ENCODE peak calls at places on chromosomes 3 and 15, in eight cellular contexts. Q is T-helper 22 cell, F is GM13977, I is NCI-H748 treated with DMSO at 0.1 percent for 48 hours, H is NCI-H774, M is KBM-7, X is Right ventricle myocardium superior, U is cardiac muscle cell. O is an unnamed sample.
A peak's percentile ranks its signal among the peaks of the same experiment; 100 is the strongest.

GRCh38 chr3:52507359-52507758 is 12.2 kb downstream of the STAB1 start:
- DNase-seq in I (no peak), U (no peak), H (no peak), X (no peak), Q (no peak), F (no peak), M (no peak), O (peak; percentile 20)

GRCh38 chr3:126476976-126477330 is 1.3 kb upstream of the ZXDC start:
- DNase-seq in M (no peak), U (peak; percentile 14), Q (no peak), X (no peak), I (no peak), H (no peak), F (no peak), O (no peak)

GRCh38 chr3:148950806-148951205 is 40.5 kb upstream of the GYG1 start:
- DNase-seq in F (no peak), H (no peak), Q (no peak), U (no peak), X (no peak), I (no peak), M (no peak), O (no peak)

GRCh38 chr3:178277605-178278004 is 258.6 kb upstream of the KCNMB2 start:
- DNase-seq in U (no peak), Q (no peak), I (no peak), F (no peak), H (no peak), M (no peak), X (no peak), O (no peak)

GRCh38 chr3:112640864-112641751 is at the start of gene CCDC80:
- DNase-seq in H (no peak), F (no peak), I (no peak), Q (no peak), U (peak; percentile 73), M (no peak), X (no peak), O (peak; percentile 80)

GRCh38 chr3:129445472-129445871 is 5.4 kb downstream of the IFT122 start:
- DNase-seq in M (no peak), F (no peak), H (no peak), Q (no peak), U (no peak), X (no peak), I (no peak), O (no peak)

GRCh38 chr3:31178467-31178866 is 284.0 kb upstream of the GADL1 start:
- DNase-seq in U (no peak), I (no peak), F (no peak), Q (no peak), M (peak; percentile 35), X (no peak), H (no peak), O (no peak)

GRCh38 chr3:67686067-67686466 is 31.7 kb upstream of the SUCLG2 start:
- DNase-seq in X (no peak), Q (no peak), M (no peak), F (no peak), H (no peak), U (no peak), I (no peak), O (no peak)

GRCh38 chr3:13825821-13826220 is 54.0 kb downstream of the WNT7A start:
- DNase-seq in I (no peak), Q (no peak), X (no peak), U (no peak), H (no peak), F (no peak), M (no peak), O (no peak)

GRCh38 chr15:31091531-31091930 is 10.0 kb downstream of the TRPM1 start:
- DNase-seq in I (no peak), X (no peak), H (no peak), U (no peak), Q (no peak), F (no peak), M (no peak), O (no peak)

GRCh38 chr3:134008630-134009156 is 21.0 kb downstream of the SLCO2A1 start:
- DNase-seq in U (no peak), I (no peak), M (no peak), F (no peak), H (no peak), X (no peak), Q (no peak), O (peak; percentile 80)

GRCh38 chr15:90564109-90564508 is 34.4 kb downstream of the CRTC3 start:
- DNase-seq in X (no peak), M (peak; percentile 65), U (no peak), H (no peak), F (no peak), I (no peak), Q (no peak), O (no peak)

GRCh38 chr3:127722928-127723603 is 50.3 kb downstream of the ABTB1 start:
- DNase-seq in X (no peak), H (no peak), Q (no peak), F (no peak), I (no peak), M (no peak), U (no peak), O (no peak)

GRCh38 chr15:80404719-80405553 is 754 bp downstream of the ARNT2 start:
- DNase-seq in Q (no peak), X (peak; percentile 51), H (no peak), M (no peak), I (peak; percentile 1), U (peak; percentile 23), F (no peak), O (no peak)

GRCh38 chr3:98705694-98706093 is 57.4 kb upstream of the ST3GAL6 start:
- DNase-seq in I (no peak), U (no peak), M (no peak), F (no peak), H (no peak), X (no peak), Q (no peak), O (no peak)

GRCh38 chr3:122088519-122088918 is 33.4 kb downstream of the CD86 start:
- DNase-seq in X (no peak), H (no peak), U (no peak), Q (no peak), M (no peak), I (no peak), F (no peak), O (no peak)

GRCh38 chr15:62482715-62483429 is 317.8 kb upstream of the C2CD4B start:
- DNase-seq in U (peak; percentile 76), M (peak; percentile 45), F (peak; percentile 75), X (no peak), I (no peak), H (no peak), Q (no peak), O (peak; percentile 57)

GRCh38 chr3:194633349-194634004 is at the start of gene TMEM44:
- DNase-seq in F (peak; percentile 92), I (peak; percentile 57), M (peak; percentile 87), Q (peak; percentile 20), U (peak; percentile 91), X (peak; percentile 86), H (peak; percentile 91), O (peak; percentile 53)

GRCh38 chr15:101651753-101652097 is 456 bp downstream of the TM2D3 start:
- DNase-seq in I (no peak), F (no peak), M (no peak), Q (no peak), U (no peak), H (no peak), X (no peak), O (no peak)

GRCh38 chr3:171775943-171776342 is 34.3 kb downstream of the PLD1 start:
- DNase-seq in X (no peak), F (no peak), M (no peak), I (no peak), U (no peak), H (no peak), Q (no peak), O (no peak)

GRCh38 chr3:30356901-30357753 is 249.3 kb upstream of the TGFBR2 start:
- DNase-seq in Q (no peak), M (no peak), U (no peak), X (no peak), I (no peak), H (no peak), F (no peak), O (no peak)

GRCh38 chr15:96213045-96213444 is 117.5 kb upstream of the NR2F2 start:
- DNase-seq in M (no peak), F (no peak), X (no peak), I (no peak), Q (no peak), U (no peak), H (no peak), O (no peak)

GRCh38 chr15:44082558-44083151 is 112.4 kb downstream of the FRMD5 start:
- DNase-seq in M (no peak), X (no peak), H (no peak), I (no peak), Q (no peak), F (no peak), U (no peak), O (no peak)

GRCh38 chr15:40336129-40337122 is 4.3 kb downstream of the CCDC9B start:
- DNase-seq in U (peak; percentile 65), F (peak; percentile 81), H (no peak), M (peak; percentile 43), Q (no peak), I (no peak), X (no peak), O (no peak)

GRCh38 chr15:31598620-31599019 is 272.0 kb downstream of the KLF13 start:
- DNase-seq in M (no peak), I (peak; percentile 12), U (peak; percentile 71), H (peak; percentile 20), F (no peak), X (no peak), Q (no peak), O (no peak)

GRCh38 chr3:52349131-52349530 is 33.0 kb downstream of the DNAH1 start:
- DNase-seq in I (no peak), Q (no peak), M (no peak), F (no peak), H (no peak), U (no peak), X (peak; percentile 18), O (no peak)

GRCh38 chr3:122998206-122998605 is 29.4 kb downstream of the SEMA5B start:
- DNase-seq in Q (no peak), H (no peak), U (no peak), F (no peak), X (no peak), I (no peak), M (no peak), O (no peak)

GRCh38 chr3:197880361-197881339 is 69.3 kb upstream of the RPL35A start:
- DNase-seq in F (no peak), M (no peak), Q (no peak), X (no peak), I (no peak), H (no peak), U (no peak), O (no peak)

GRCh38 chr3:107861904-107862303 is 228.9 kb downstream of the CD47 start:
- DNase-seq in X (no peak), U (no peak), M (peak; percentile 29), H (no peak), F (no peak), Q (no peak), I (no peak), O (no peak)

GRCh38 chr3:15628967-15629366 is 27.4 kb downstream of the BTD start:
- DNase-seq in X (no peak), F (no peak), I (no peak), U (no peak), Q (no peak), H (no peak), M (no peak), O (no peak)

GRCh38 chr15:68543546-68544008 is 35.2 kb upstream of the CORO2B start:
- DNase-seq in M (no peak), X (no peak), U (no peak), F (no peak), I (no peak), H (no peak), Q (no peak), O (no peak)

GRCh38 chr3:174786825-174787224 is 72.3 kb upstream of the NAALADL2 start:
- DNase-seq in M (no peak), U (no peak), X (no peak), F (no peak), I (no peak), Q (no peak), H (no peak), O (no peak)

O was measured in GM04503.